ENCODE peak calls at places on chromosome 20, in eight cellular contexts. V, Q, H, Y, B, R, P and E are unnamed samples. For H3K4me1 and H3K9me3, the result is how much of the 10 kb centered on the place peaks cover.

GRCh38 chr20:38418509-38419204 is 16.5 kb downstream of the SNHG17 start:
- DNase-seq in V (no peak), Q (peak), H (no peak), Y (no peak), B (peak), R (no peak), P (no peak), E (peak)

GRCh38 chr20:18613553-18613952 is 25.7 kb downstream of the DTD1 start:
- DNase-seq in V (no peak), Q (peak), H (no peak), Y (no peak), B (no peak), R (no peak), P (no peak), E (no peak)

GRCh38 chr20:52978851-52979250 is 6.7 kb downstream of the TSHZ2 start:
- DNase-seq in V (no peak), Q (no peak), H (no peak), Y (no peak), B (no peak), R (no peak), P (no peak), E (no peak)

GRCh38 chr20:41232971-41233926 is 84.3 kb downstream of the ZHX3 start:
- DNase-seq in V (no peak), Q (peak), H (no peak), Y (peak), B (no peak), R (no peak), P (no peak), E (no peak)

GRCh38 chr20:47276856-47277541 is 79.5 kb downstream of the ZMYND8 start:
- DNase-seq in V (no peak), Q (peak), H (peak), Y (no peak), B (peak), R (peak), P (no peak), E (peak)

GRCh38 chr20:3080939-3081388 is 3.6 kb downstream of the AVP start:
- DNase-seq in V (peak), Q (peak), H (peak), Y (no peak), B (no peak), R (peak), P (no peak), E (no peak)

GRCh38 chr20:46133886-46134654 is 16.0 kb downstream of the CD40 start:
- DNase-seq in V (no peak), Q (no peak), H (no peak), Y (no peak), B (no peak), R (no peak), P (no peak), E (no peak)

GRCh38 chr20:31560094-31560899 is 44.8 kb upstream of the ID1 start:
- DNase-seq in V (peak), Q (peak), H (peak), Y (peak), B (peak), R (peak), P (peak), E (peak)

GRCh38 chr20:22438926-22439325 is 145.4 kb downstream of the FOXA2 start:
- DNase-seq in V (no peak), Q (no peak), H (no peak), Y (no peak), B (no peak), R (no peak), P (peak), E (peak)

GRCh38 chr20:25695532-25696383 is 895 bp downstream of the ZNF337 start:
- DNase-seq in V (no peak), Q (no peak), H (no peak), Y (peak), B (no peak), R (no peak), P (peak), E (peak)

GRCh38 chr20:35013421-35014411 is 58.0 kb downstream of the MYH7B start:
- DNase-seq in V (no peak), Q (no peak), H (no peak), Y (no peak), B (no peak), R (no peak), P (no peak), E (peak)

GRCh38 chr20:37984018-37984785 is 49.1 kb downstream of the TTI1 start:
- DNase-seq in V (no peak), Q (no peak), H (no peak), Y (no peak), B (no peak), R (no peak), P (no peak), E (no peak)

GRCh38 chr20:1010659-1011058 is 8.5 kb upstream of the RSPO4 start:
- DNase-seq in V (no peak), Q (no peak), H (no peak), Y (no peak), B (no peak), R (no peak), P (no peak), E (no peak)

GRCh38 chr20:63697868-63698545 is 1.6 kb downstream of the TNFRSF6B start:
- DNase-seq in V (no peak), Q (no peak), H (no peak), Y (no peak), B (no peak), R (no peak), P (no peak), E (no peak)

GRCh38 chr20:56986931-56987720 is 279.3 kb downstream of the BMP7 start:
- DNase-seq in V (no peak), Q (no peak), H (no peak), Y (no peak), B (no peak), R (no peak), P (no peak), E (no peak)

GRCh38 chr20:38139156-38139912 is 25.7 kb downstream of the TGM2 start:
- DNase-seq in V (no peak), Q (no peak), H (no peak), Y (no peak), B (peak), R (peak), P (no peak), E (no peak)

GRCh38 chr20:53737404-53738038 is 143.9 kb upstream of the ZNF217 start:
- DNase-seq in V (no peak), Q (no peak), H (no peak), Y (no peak), B (no peak), R (no peak), P (no peak), E (peak)

GRCh38 chr20:17878912-17879602 is 89.5 kb downstream of the SNX5 start:
- DNase-seq in V (no peak), Q (no peak), H (no peak), Y (no peak), B (no peak), R (no peak), P (no peak), E (no peak)

GRCh38 chr20:6700563-6701328 is 66.7 kb upstream of the BMP2 start:
- DNase-seq in V (no peak), Q (no peak), H (peak), Y (no peak), B (peak), R (peak), P (no peak), E (no peak)

GRCh38 chr20:58634818-58635665 is 16.0 kb upstream of the STX16 start:
- DNase-seq in V (no peak), Q (peak), H (no peak), Y (peak), B (peak), R (no peak), P (no peak), E (peak)

GRCh38 chr20:9977629-9978028 is 57.2 kb upstream of the ANKEF1 start:
- DNase-seq in V (no peak), Q (no peak), H (no peak), Y (no peak), B (no peak), R (no peak), P (no peak), E (no peak)

GRCh38 chr20:46558511-46558959 is 8.1 kb upstream of the OCSTAMP start:
- DNase-seq in V (no peak), Q (peak), H (no peak), Y (peak), B (no peak), R (peak), P (peak), E (peak)

GRCh38 chr20:17627101-17627950 is 54.7 kb downstream of the RRBP1 start:
- DNase-seq in V (no peak), Q (no peak), H (peak), Y (no peak), B (peak), R (no peak), P (no peak), E (no peak)

GRCh38 chr20:64110411-64111068 is 3.2 kb upstream of the NPBWR2 start:
- DNase-seq in V (no peak), Q (no peak), H (no peak), Y (no peak), B (no peak), R (no peak), P (no peak), E (no peak)

GRCh38 chr20:25196701-25197120 is 1.2 kb downstream of the ENTPD6 start:
- DNase-seq in V (no peak), Q (no peak), H (no peak), Y (no peak), B (no peak), R (no peak), P (peak), E (no peak)

GRCh38 chr20:46464451-46464850 is 48.9 kb downstream of the ZNF334 start:
- DNase-seq in V (no peak), Q (no peak), H (no peak), Y (no peak), B (no peak), R (no peak), P (no peak), E (peak)

GRCh38 chr20:51412991-51413471 is 129.5 kb downstream of the NFATC2 start:
- DNase-seq in V (no peak), Q (no peak), H (peak), Y (peak), B (no peak), R (peak), P (no peak), E (peak)

GRCh38 chr20:17959257-17959627 is 9.4 kb downstream of the SNX5 start:
- DNase-seq in V (no peak), Q (no peak), H (no peak), Y (no peak), B (no peak), R (no peak), P (no peak), E (no peak)

DNA sequence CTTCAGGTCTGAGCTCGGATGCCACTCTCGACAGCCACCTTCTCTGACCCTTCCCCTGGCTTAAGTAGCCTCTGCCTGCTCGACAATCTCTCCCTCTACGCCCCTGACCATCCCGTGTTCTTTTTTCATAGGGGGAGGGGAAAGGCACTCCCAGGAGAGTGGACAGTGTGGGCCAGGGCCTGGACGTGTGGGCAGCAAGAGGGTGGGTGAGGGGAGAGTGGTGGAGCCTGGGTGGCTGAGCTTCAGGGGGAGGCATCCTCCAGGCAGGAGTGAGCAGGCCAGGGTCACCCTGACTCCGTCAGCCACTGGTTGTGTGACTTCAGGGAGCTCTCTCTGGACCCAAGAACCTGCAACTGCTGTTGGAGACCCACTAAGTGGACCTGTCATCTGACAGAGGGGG is 92.7 kb downstream of the CEBPB start:
- DNase-seq in V (no peak), Q (no peak), H (no peak), Y (no peak), B (no peak), R (no peak), P (no peak), E (no peak)
- H3K4me3 ChIP-seq in V (no peak), Q (no peak), H (no peak), Y (no peak), B (no peak), R (no peak), P (no peak), E (no peak)

GRCh38 chr20:32737371-32738223 is 5.7 kb downstream of the COMMD7 start:
- DNase-seq in V (no peak), Q (peak), H (no peak), Y (no peak), B (no peak), R (no peak), P (no peak), E (no peak)

GRCh38 chr20:32743237-32744112 is at the start of gene COMMD7:
- DNase-seq in V (no peak), Q (peak), H (peak), Y (peak), B (peak), R (peak), P (peak), E (peak)

GRCh38 chr20:32742322-32743236 is 688 bp downstream of the COMMD7 start:
- DNase-seq in V (no peak), Q (no peak), H (no peak), Y (peak), B (peak), R (no peak), P (peak), E (no peak)

DNA sequence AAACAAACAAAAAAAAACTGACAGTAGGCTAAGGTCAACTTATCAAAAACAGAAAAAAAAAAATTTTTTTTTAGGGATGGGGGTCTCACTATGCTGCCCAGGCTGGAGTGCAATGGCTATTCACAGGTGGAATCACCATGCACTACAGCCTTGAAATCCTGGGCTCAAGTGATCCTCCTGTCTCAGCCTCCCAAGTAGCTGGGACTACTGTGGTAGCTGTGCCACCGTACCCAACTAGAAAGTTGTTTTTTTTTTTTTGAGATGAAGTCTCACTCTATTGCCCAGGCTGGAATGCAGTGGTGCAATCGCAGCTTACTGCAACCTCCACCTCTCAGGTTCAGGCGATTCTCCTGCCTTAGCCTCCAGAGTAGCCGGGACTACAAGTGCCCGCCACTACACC is 2.1 kb downstream of the COMMD7 start:
- DNase-seq in V (no peak), Q (no peak), H (no peak), Y (no peak), B (no peak), R (no peak), P (no peak), E (no peak)
- H3K4me1 ChIP-seq in V (under half), Q (under half), H (under half), Y (under half), B (under half), R (under half), P (under half), E (under half)

GRCh38 chr20:14568225-14568624 is 230.8 kb upstream of the FLRT3 start:
- DNase-seq in V (no peak), Q (no peak), H (no peak), Y (no peak), B (no peak), R (no peak), P (peak), E (no peak)

GRCh38 chr20:14566505-14566904 is 229.1 kb upstream of the FLRT3 start:
- DNase-seq in V (no peak), Q (no peak), H (no peak), Y (peak), B (no peak), R (no peak), P (no peak), E (peak)

GRCh38 chr20:14573676-14574075 is 236.3 kb upstream of the FLRT3 start:
- DNase-seq in V (no peak), Q (no peak), H (no peak), Y (no peak), B (no peak), R (no peak), P (no peak), E (no peak)

GRCh38 chr20:14569631-14570030 is 232.2 kb upstream of the FLRT3 start:
- DNase-seq in V (no peak), Q (no peak), H (no peak), Y (no peak), B (no peak), R (no peak), P (no peak), E (peak)

DNA sequence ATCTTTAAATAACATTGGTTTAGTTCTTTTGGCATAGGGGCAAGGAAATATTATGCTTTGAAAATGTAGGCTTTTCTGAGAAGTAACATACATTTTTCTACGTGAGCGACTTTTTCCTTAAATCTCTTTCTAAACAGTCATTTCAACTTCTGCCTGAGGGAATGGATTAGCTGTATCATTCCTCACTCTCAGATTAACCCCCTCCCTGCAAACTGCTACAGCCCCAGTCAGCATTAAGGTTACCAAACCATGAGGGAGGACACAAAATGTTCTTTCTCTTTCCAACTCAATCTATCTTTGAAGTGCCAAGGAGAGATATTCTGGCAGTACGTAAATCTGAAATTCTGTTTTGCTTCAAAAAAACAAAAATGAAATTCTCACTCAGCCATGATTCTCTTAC is 231.3 kb upstream of the FLRT3 start:
- DNase-seq in V (no peak), Q (no peak), H (no peak), Y (no peak), B (no peak), R (no peak), P (peak), E (peak)
- H3K9me3 ChIP-seq in V (under half), Q (under half), H (under half), Y (under half), B (under half), R (under half), P (under half), E (under half)

DNA sequence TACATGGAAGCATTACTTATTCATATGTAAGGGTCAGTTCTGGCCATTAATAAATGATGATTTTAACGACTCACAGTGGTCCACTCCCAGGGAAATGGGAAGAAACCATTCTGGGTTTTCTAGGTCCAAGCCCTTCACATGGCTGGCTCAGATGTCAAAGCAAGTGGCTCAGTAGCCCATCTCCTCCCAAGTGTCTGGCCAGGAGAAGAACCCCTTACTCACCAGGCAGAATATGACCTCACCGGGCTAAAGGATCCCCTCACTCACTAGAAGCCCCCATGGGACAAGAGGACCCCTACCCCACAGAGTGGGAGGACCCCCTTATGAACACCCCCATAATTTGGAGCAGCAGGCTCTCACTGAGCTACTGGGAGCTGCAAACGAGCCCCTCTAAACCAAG is 34.0 kb downstream of the PREX1 start:
- DNase-seq in V (no peak), Q (no peak), H (no peak), Y (no peak), B (no peak), R (no peak), P (no peak), E (no peak)
- H3K4me3 ChIP-seq in V (no peak), Q (no peak), H (no peak), Y (no peak), B (no peak), R (no peak), P (no peak), E (no peak)

GRCh38 chr20:8226106-8226505 is 94.0 kb downstream of the PLCB1 start:
- DNase-seq in V (no peak), Q (no peak), H (no peak), Y (no peak), B (no peak), R (no peak), P (no peak), E (no peak)
- H3K4me1 ChIP-seq in V (under half), Q (under half), H (under half), Y (under half), B (under half), R (under half), P (under half), E (under half)

GRCh38 chr20:36819662-36820061 is 46.1 kb upstream of the DSN1 start:
- DNase-seq in V (no peak), Q (no peak), H (no peak), Y (no peak), B (no peak), R (no peak), P (peak), E (no peak)
- H3K9me3 ChIP-seq in V (under half), Q (under half), H (under half), Y (under half), B (under half), R (under half), P (under half), E (under half)

GRCh38 chr20:11849270-11849920 is 68.3 kb upstream of the BTBD3 start:
- DNase-seq in V (no peak), Q (peak), H (no peak), Y (no peak), B (no peak), R (no peak), P (no peak), E (no peak)
- H3K4me3 ChIP-seq in V (no peak), Q (no peak), H (no peak), Y (no peak), B (no peak), R (no peak), P (no peak), E (no peak)

DNA sequence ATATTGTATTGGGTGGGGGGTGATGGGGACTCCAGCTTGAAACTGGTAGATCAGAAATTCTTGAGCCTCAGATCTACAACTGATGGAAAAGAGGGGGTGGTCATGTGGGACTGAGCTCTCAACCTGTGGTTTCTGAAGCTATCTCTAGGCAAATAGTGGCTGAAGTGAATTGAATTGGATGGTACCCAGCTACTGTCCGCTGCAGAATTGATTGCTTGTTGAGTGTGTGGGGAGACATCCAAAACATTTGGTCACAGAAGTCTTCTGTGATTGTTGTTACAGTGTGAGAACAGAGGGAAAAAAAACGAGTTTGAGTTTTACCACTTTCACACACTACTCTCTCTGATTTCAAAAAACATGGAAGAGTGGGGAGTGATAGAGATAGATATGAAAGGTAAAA is 14.8 kb downstream of the CDS2 start:
- DNase-seq in V (no peak), Q (no peak), H (no peak), Y (no peak), B (no peak), R (no peak), P (no peak), E (no peak)
- H3K4me1 ChIP-seq in V (under half), Q (under half), H (half or more), Y (under half), B (under half), R (under half), P (under half), E (under half)